ENCODE peak calls at places on chromosome 9, in six cellular contexts. L is HepG2, W is H1, K is K562, B is HCT116, Z is GM12878. M is an unnamed sample.

GRCh38 chr9:111916234-111916645 is 19.6 kb downstream of the UGCG start:
- DNase-seq in L (no peak), W (no peak), K (no peak), B (no peak), Z (no peak), M (no peak)

GRCh38 chr9:110626109-110626829 is 42.3 kb upstream of the MUSK start:
- DNase-seq in L (no peak), W (no peak), K (no peak), B (no peak), Z (peak; percentile 51), M (no peak)

GRCh38 chr9:89182369-89182768 is 3.8 kb upstream of the SHC3 start:
- DNase-seq in L (no peak), W (no peak), K (no peak), B (no peak), Z (no peak), M (no peak)

GRCh38 chr9:4318741-4319140 is 18.9 kb upstream of the GLIS3 start:
- DNase-seq in L (no peak), W (no peak), K (no peak), B (no peak), Z (no peak), M (no peak)

GRCh38 chr9:135498381-135499126 is 1.9 kb upstream of the MRPS2 start:
- DNase-seq in L (no peak), W (no peak), K (no peak), B (no peak), Z (no peak), M (no peak)

GRCh38 chr9:10479172-10479571 is 133.6 kb downstream of the PTPRD start:
- DNase-seq in L (peak; percentile 5), W (no peak), K (peak; percentile 5), B (no peak), Z (no peak), M (no peak)

GRCh38 chr9:98971168-98971914 is 27.6 kb downstream of the COL15A1 start:
- DNase-seq in L (peak; percentile 34), W (no peak), K (peak; percentile 62), B (no peak), Z (no peak), M (peak; percentile 54)

GRCh38 chr9:134698587-134699342 is 57.2 kb downstream of the COL5A1 start:
- DNase-seq in L (peak; percentile 50), W (peak; percentile 82), K (peak; percentile 77), B (peak; percentile 39), Z (no peak), M (peak; percentile 84)

GRCh38 chr9:126114409-126114760 is 212.2 kb upstream of the MVB12B start:
- DNase-seq in L (no peak), W (no peak), K (no peak), B (no peak), Z (no peak), M (no peak)

GRCh38 chr9:13614060-13614459 is 334.6 kb upstream of the MPDZ start:
- DNase-seq in L (no peak), W (no peak), K (no peak), B (no peak), Z (no peak), M (no peak)

GRCh38 chr9:98859941-98860340 is 52.5 kb downstream of the GALNT12 start:
- DNase-seq in L (no peak), W (no peak), K (no peak), B (no peak), Z (no peak), M (no peak)

GRCh38 chr9:89313842-89314241 is 2.8 kb downstream of the CKS2 start:
- DNase-seq in L (no peak), W (no peak), K (no peak), B (no peak), Z (no peak), M (no peak)

GRCh38 chr9:437066-438015 is 222.7 kb downstream of the DOCK8 start:
- DNase-seq in L (no peak), W (no peak), K (no peak), B (no peak), Z (no peak), M (no peak)

DNA sequence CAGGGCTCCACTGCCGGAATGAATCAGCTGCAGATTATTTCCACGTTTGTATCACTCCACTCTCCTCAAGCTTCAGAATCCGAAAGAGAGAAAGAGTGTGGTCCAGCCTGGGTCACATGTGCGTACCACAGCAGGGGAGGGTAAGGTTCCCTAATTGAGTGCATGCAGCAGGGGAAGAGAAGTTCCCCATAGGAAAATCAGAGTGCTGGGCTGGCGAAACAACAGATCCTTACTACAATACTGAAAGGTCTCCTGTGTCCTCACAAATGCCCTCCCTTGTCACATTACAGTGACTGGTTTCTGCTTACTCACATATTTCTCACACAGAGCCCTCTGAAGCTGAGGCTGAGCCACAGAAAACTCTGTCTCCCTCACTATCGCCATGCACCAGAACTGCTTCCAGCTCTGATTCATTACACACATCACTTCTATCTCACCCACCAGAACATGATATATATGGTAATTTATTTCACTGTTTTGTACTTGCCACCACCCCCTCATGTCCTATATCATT is 532.2 kb upstream of the TUSC1 start:
- DNase-seq in L (no peak), W (no peak), K (no peak), B (no peak), Z (no peak), M (no peak)
- TF ChIP-seq ZNF274 in L (no peak), W (no peak), K (no peak), B (no peak), Z (no peak), M (no peak)

DNA sequence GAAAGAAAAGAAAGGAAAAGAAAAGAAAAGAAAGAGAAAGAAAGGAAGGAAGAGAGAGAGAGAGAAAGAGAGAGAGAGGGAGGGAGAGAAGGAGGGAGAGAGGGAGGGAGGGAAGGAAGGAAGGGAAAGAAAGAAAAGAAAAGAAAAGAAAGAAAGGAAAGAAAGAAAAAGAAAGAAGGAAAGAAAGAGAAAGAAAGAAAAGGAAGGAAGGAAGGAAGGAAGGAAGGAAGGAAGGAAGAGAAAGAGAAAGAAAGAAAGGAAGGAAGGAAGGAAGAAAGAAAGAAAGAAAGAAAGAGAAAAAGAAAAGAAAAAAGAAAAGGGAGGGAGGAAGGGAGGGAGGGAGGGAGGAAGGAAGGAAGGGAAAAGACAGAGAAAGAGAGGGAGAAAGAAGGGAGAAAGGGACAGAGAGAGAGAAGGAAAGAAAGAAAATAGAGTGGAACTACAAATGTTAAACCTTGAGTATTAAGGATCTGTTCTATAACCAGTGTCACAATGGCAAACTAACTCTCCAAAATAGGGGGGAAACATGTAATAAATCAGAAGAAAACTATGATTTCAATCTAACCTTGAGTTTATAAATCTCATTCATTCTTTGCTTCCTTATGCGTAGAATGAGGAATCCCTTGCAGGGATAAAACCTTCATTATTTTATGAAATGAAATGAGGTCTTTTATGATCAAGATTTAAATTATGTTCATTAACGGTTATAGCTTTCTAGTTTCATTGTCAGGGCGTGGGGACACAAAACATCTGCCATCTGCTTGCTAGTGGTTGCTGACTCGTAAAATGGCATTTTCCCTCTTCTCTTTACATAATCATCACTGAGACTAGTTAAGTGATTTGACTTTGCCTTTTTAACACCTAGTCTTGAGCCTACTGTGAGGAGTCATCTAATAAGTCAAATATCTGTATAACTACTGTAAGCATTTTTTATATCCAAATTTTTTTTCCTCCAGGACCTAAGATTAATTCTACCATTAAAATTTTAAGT is 40.7 kb upstream of the RAD23B start:
- DNase-seq in L (no peak), W (no peak), K (no peak), B (no peak), Z (no peak), M (no peak)
- TF ChIP-seq ZNF274 in L (no peak), W (no peak), K (no peak), B (no peak), Z (no peak), M (no peak)

DNA sequence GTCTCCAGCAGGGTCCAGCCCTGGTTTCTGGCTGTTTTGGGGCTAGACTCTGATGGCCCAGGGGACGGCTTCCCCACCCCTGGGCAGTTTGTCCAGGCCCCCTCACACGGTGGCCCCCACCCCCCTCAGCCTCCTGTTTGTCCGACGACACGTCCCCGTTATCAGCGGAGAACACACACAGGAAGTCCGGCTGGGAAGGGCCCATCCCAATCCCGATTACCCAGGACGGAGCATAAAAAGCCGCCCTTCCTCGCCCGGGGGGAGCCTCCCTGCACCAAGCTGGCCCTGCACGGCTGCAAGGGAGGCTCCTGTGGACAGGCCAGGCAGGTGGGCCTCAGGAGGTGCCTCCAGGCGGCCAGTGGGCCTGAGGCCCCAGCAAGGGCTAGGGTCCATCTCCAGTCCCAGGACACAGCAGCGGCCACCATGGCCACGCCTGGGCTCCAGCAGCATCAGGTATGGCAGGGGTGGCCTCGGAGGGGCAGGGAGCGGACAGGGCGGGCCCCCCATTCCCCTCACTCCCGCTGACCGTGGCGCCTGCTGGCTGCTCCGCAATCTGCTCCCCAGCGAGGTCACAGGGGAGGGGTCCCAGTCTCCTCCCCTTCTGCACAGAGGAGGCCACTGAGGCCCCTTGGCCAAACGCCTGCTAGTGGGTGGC is at the start of gene EGFL7:
- DNase-seq in L (no peak), W (no peak), K (peak; percentile 85), B (no peak), Z (no peak), M (no peak)
- TF ChIP-seq ZNF274 in L (no peak), W (no peak), K (no peak), B (no peak), Z (no peak), M (no peak)

DNA sequence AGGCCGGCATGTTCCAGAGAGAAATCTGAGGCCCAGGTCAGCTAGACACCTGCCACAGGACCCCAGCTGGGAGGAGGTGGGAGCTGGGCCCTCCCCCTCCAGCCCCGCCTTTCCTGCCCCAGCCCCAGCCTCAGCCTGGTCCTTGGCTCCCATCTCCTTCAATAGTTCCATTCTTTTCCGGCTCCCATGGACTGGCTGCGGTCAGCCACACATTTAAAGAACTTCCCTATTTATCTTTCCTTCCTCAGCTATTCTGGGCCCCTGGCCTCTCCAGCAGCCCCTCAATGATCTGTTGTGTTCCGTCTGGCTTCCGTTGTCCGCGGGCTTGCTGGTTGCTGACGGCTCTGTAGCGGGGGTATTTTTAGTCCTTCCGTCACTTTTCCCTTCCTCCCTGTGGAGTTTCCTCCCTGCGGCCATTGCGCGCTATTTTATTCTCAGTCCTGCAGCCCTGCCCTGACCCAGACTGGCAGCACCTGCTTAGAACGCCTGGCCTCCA is 73.8 kb downstream of the AMBP start:
- DNase-seq in L (no peak), W (no peak), K (no peak), B (no peak), Z (no peak), M (no peak)
- TF ChIP-seq ZNF274 in L (no peak), W (no peak), K (no peak), B (no peak), Z (no peak), M (no peak)

DNA sequence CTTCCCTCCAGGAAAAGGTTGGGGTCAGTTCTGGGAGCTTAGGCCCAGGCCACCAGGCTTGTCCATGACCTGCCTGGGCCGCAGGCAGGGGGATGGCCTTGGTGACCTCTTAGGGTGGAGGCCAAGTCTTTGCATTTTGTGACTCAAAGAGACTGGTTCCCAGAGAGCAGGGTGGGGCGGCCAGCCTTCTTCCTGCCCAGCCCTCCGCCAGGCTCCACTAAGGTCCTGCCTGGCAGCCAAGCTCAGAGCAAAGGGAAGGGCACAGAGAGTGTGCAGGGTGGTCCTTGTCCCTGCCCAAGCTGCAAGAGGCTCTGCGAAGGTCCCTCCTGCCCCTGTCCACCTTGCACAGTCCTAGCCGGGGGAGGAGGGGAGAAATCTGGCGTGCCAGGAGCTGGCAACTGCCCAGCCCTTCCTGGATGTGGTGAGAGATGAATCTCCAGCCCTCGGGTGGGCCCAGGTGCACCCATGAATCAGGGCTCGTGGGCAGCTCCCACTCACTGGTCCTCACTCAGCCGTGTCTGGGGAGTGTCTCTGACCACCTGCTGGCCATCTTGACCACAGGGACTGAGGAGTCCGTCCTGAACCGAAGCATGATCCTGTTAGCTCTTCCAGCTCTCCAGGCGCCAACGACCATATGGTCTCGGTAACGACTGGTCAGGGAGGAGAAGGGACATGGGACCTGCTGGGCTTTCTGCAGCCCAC is 2.3 kb upstream of the PTGDS start:
- DNase-seq in L (no peak), W (no peak), K (no peak), B (no peak), Z (no peak), M (no peak)
- TF ChIP-seq ZNF274 in L (no peak), W (no peak), K (no peak), B (no peak), Z (no peak), M (no peak)

M was measured in NT2/D1.